ENCODE peak calls at places on chromosomes 4 and X, in four cellular contexts. One of them, this sample, is unnamed.

GRCh38 chr4:83356899-83357661 is 22.4 kb upstream of the HPSE start:
- DNase-seq in NCI-H187: no peak
- DNase-seq in ELR: peak; percentile 86
- DNase-seq in left lung: no peak
- DNase-seq in this sample: peak; percentile 72

GRCh38 chrX:76148753-76149152 is 24.1 kb upstream of the PBDC1 start:
- DNase-seq in left lung: no peak
- DNase-seq in NCI-H187: no peak
- DNase-seq in ELR: peak; percentile 43
- DNase-seq in this sample: no peak

GRCh38 chr4:87805971-87806370 is 6.6 kb downstream of the IBSP start:
- DNase-seq in ELR: peak; percentile 75
- DNase-seq in NCI-H187: no peak
- DNase-seq in left lung: no peak
- DNase-seq in this sample: no peak

GRCh38 chr4:74543247-74543670 is 98.3 kb downstream of the AREG start:
- DNase-seq in ELR: no peak
- DNase-seq in NCI-H187: no peak
- DNase-seq in left lung: no peak
- DNase-seq in this sample: no peak

GRCh38 chr4:78323439-78323838 is 228.1 kb upstream of the ANXA3 start:
- DNase-seq in left lung: no peak
- DNase-seq in ELR: no peak
- DNase-seq in NCI-H187: no peak
- DNase-seq in this sample: no peak

GRCh38 chr4:83010111-83010521 is 507 bp downstream of the LIN54 start:
- DNase-seq in ELR: peak; percentile 63
- DNase-seq in NCI-H187: no peak
- DNase-seq in left lung: no peak
- DNase-seq in this sample: peak; percentile 25

GRCh38 chr4:127506283-127506682 is 126.5 kb upstream of the INTU start:
- DNase-seq in ELR: no peak
- DNase-seq in left lung: no peak
- DNase-seq in NCI-H187: no peak
- DNase-seq in this sample: no peak

GRCh38 chr4:93710101-93710846 is 118.3 kb upstream of the ATOH1 start:
- DNase-seq in NCI-H187: no peak
- DNase-seq in left lung: peak; percentile 36
- DNase-seq in ELR: peak; percentile 2
- DNase-seq in this sample: no peak

GRCh38 chr4:47118192-47118879 is 87.0 kb downstream of the GABRB1 start:
- DNase-seq in NCI-H187: no peak
- DNase-seq in left lung: no peak
- DNase-seq in ELR: peak; percentile 59
- DNase-seq in this sample: no peak